ENCODE peak calls at places on chromosomes 4 and X, in eight cellular contexts. Z is HT1080; G is activated CD4-positive, CD25-positive, alpha-beta regulatory T cell treated with anti-CD3 and anti-CD28 coated beads, Interleukin-2, amount 50 U/mL, for 72 hours; Y is T-helper 2 cell; F is AML-193; X is right cardiac atrium; D is H54; C is transverse colon. H is an unnamed sample.

GRCh38 chrX:9676738-9677097 is 88.9 kb downstream of the GPR143 start:
- DNase-seq in Z (no peak), G (no peak), Y (no peak), F (no peak), X (no peak), D (no peak), C (no peak), H (no peak)

GRCh38 chr4:80142396-80143304 is 54.7 kb upstream of the PRDM8 start:
- DNase-seq in Z (no peak), G (no peak), Y (no peak), F (peak; percentile 51), X (no peak), D (no peak), C (no peak), H (no peak)

GRCh38 chrX:97968376-97969104 is 1084.8 kb downstream of the RPA4 start:
- DNase-seq in Z (no peak), G (no peak), Y (no peak), F (no peak), X (no peak), D (no peak), C (no peak), H (no peak)

GRCh38 chrX:46310815-46311497 is 234.3 kb downstream of the ZNF674 start:
- DNase-seq in Z (no peak), G (no peak), Y (no peak), F (no peak), X (no peak), D (no peak), C (no peak), H (no peak)

GRCh38 chrX:132181364-132181763 is 37.9 kb downstream of the RAP2C start:
- DNase-seq in Z (peak; percentile 65), G (no peak), Y (no peak), F (no peak), X (no peak), D (peak; percentile 30), C (peak; percentile 8), H (no peak)

GRCh38 chr4:8642651-8643321 is 50.2 kb downstream of the CPZ start:
- DNase-seq in Z (no peak), G (no peak), Y (no peak), F (no peak), X (peak; percentile 13), D (no peak), C (no peak), H (peak; percentile 13)

GRCh38 chr4:52037730-52038108 is 380 bp downstream of the SGCB start:
- DNase-seq in Z (peak; percentile 31), G (no peak), Y (no peak), F (no peak), X (peak; percentile 75), D (peak; percentile 23), C (peak; percentile 21), H (no peak)

GRCh38 chrX:140572724-140573123 is 67.9 kb upstream of the SOX3 start:
- DNase-seq in Z (peak; percentile 36), G (no peak), Y (no peak), F (peak; percentile 22), X (no peak), D (no peak), C (peak; percentile 14), H (no peak)

GRCh38 chr4:112637552-112637866 is 566 bp downstream of the LARP7 start:
- DNase-seq in Z (no peak), G (no peak), Y (no peak), F (no peak), X (no peak), D (no peak), C (no peak), H (no peak)

GRCh38 chr4:126372634-126373033 is 1057.9 kb downstream of the FAT4 start:
- DNase-seq in Z (no peak), G (no peak), Y (no peak), F (no peak), X (no peak), D (no peak), C (no peak), H (no peak)

GRCh38 chrX:12011075-12011474 is 127.2 kb upstream of the FRMPD4 start:
- DNase-seq in Z (peak; percentile 51), G (no peak), Y (no peak), F (no peak), X (no peak), D (no peak), C (no peak), H (no peak)

GRCh38 chrX:10783451-10783995 is 163.1 kb upstream of the MID1 start:
- DNase-seq in Z (no peak), G (no peak), Y (no peak), F (no peak), X (no peak), D (no peak), C (no peak), H (no peak)

GRCh38 chrX:41352329-41352801 is 18.4 kb downstream of the DDX3X start:
- DNase-seq in Z (no peak), G (no peak), Y (no peak), F (no peak), X (no peak), D (no peak), C (no peak), H (no peak)

GRCh38 chrX:38117485-38117884 is 103.2 kb downstream of the SRPX start:
- DNase-seq in Z (no peak), G (no peak), Y (no peak), F (no peak), X (peak; percentile 25), D (no peak), C (no peak), H (no peak)

GRCh38 chr4:38060829-38061431 is 100.7 kb downstream of the PTTG2 start:
- DNase-seq in Z (peak; percentile 27), G (no peak), Y (no peak), F (no peak), X (no peak), D (no peak), C (no peak), H (no peak)

GRCh38 chr4:22969314-22969896 is 276.7 kb downstream of the GBA3 start:
- DNase-seq in Z (peak; percentile 64), G (no peak), Y (no peak), F (no peak), X (no peak), D (no peak), C (no peak), H (no peak)

GRCh38 chr4:80875642-80876041 is 154.9 kb upstream of the BMP3 start:
- DNase-seq in Z (no peak), G (no peak), Y (no peak), F (no peak), X (no peak), D (no peak), C (no peak), H (no peak)

GRCh38 chrX:132488819-132489255 is at the start of gene MBNL3:
- DNase-seq in Z (peak; percentile 43), G (peak; percentile 49), Y (peak; percentile 59), F (peak; percentile 53), X (peak; percentile 74), D (peak; percentile 3), C (peak; percentile 68), H (peak; percentile 57)

GRCh38 chr4:168384437-168385141 is 66.0 kb upstream of the DDX60 start:
- DNase-seq in Z (peak; percentile 29), G (no peak), Y (no peak), F (no peak), X (no peak), D (no peak), C (peak; percentile 21), H (no peak)

GRCh38 chr4:104470770-104471169 is 23.9 kb downstream of the CXXC4 start:
- DNase-seq in Z (no peak), G (no peak), Y (no peak), F (no peak), X (no peak), D (no peak), C (no peak), H (no peak)

GRCh38 chrX:7076245-7076661 is 71.3 kb upstream of the STS start:
- DNase-seq in Z (no peak), G (no peak), Y (no peak), F (no peak), X (no peak), D (no peak), C (no peak), H (no peak)

GRCh38 chr4:37664696-37665095 is 21.5 kb downstream of the RELL1 start:
- DNase-seq in Z (no peak), G (no peak), Y (no peak), F (no peak), X (no peak), D (no peak), C (no peak), H (no peak)

GRCh38 chrX:20742106-20742505 is 475.4 kb upstream of the RPS6KA3 start:
- DNase-seq in Z (no peak), G (no peak), Y (no peak), F (no peak), X (no peak), D (no peak), C (no peak), H (no peak)

GRCh38 chrX:41759817-41760216 is 35.8 kb downstream of the GPR82 start:
- DNase-seq in Z (no peak), G (no peak), Y (no peak), F (peak; percentile 14), X (no peak), D (no peak), C (no peak), H (no peak)

GRCh38 chr4:4289575-4289929 is 402 bp downstream of the LYAR start:
- DNase-seq in Z (no peak), G (no peak), Y (no peak), F (no peak), X (peak; percentile 56), D (no peak), C (peak; percentile 12), H (no peak)

GRCh38 chr4:139875456-139875855 is 209.8 kb downstream of the MGST2 start:
- DNase-seq in Z (no peak), G (no peak), Y (no peak), F (no peak), X (no peak), D (no peak), C (no peak), H (no peak)

GRCh38 chr4:3810796-3811485 is 44.8 kb downstream of the ADRA2C start:
- DNase-seq in Z (no peak), G (no peak), Y (no peak), F (no peak), X (peak; percentile 26), D (no peak), C (no peak), H (no peak)

GRCh38 chr4:156974264-156974663 is 2.7 kb upstream of the PDGFC start:
- DNase-seq in Z (no peak), G (no peak), Y (no peak), F (no peak), X (no peak), D (no peak), C (no peak), H (no peak)

GRCh38 chr4:41448935-41449334 is 89.0 kb upstream of the LIMCH1 start:
- DNase-seq in Z (peak; percentile 17), G (no peak), Y (no peak), F (no peak), X (peak; percentile 61), D (peak; percentile 19), C (peak; percentile 9), H (no peak)

GRCh38 chrX:9369802-9370291 is 95.0 kb upstream of the TBL1X start:
- DNase-seq in Z (no peak), G (no peak), Y (peak; percentile 9), F (no peak), X (peak; percentile 60), D (no peak), C (no peak), H (no peak)

GRCh38 chr4:187478292-187479205 is 517.0 kb upstream of the ZFP42 start:
- DNase-seq in Z (peak; percentile 88), G (no peak), Y (no peak), F (no peak), X (no peak), D (peak; percentile 12), C (no peak), H (no peak)

GRCh38 chrX:129540068-129540653 is at the start of gene OCRL:
- DNase-seq in Z (peak; percentile 63), G (peak; percentile 41), Y (peak; percentile 8), F (peak; percentile 33), X (peak; percentile 90), D (peak; percentile 58), C (peak; percentile 71), H (peak; percentile 47)

GRCh38 chr4:81214518-81215218 is 354 bp downstream of the PRKG2 start:
- DNase-seq in Z (no peak), G (no peak), Y (no peak), F (no peak), X (no peak), D (no peak), C (peak; percentile 19), H (no peak)

GRCh38 chr4:111475001-111475400 is 670.3 kb upstream of the FAM241A start:
- DNase-seq in Z (peak; percentile 38), G (no peak), Y (no peak), F (no peak), X (peak; percentile 56), D (no peak), C (peak; percentile 57), H (no peak)